ENCODE peak calls at places on chromosomes 12 and 14, in ten cellular contexts. V, O, U, P, L, A, W, J, X and M are unnamed samples.

GRCh38 chr12:117854339-117855012 is 114.3 kb downstream of the KSR2 start:
- DNase-seq in V (peak), O (peak), U (peak), P (peak), L (peak), A (peak), W (no peak), J (no peak), X (peak), M (peak)

GRCh38 chr14:103526247-103526913 is 2.6 kb upstream of the TRMT61A start:
- DNase-seq in V (no peak), O (no peak), U (no peak), P (no peak), L (no peak), A (no peak), W (no peak), J (no peak), X (no peak), M (no peak)

GRCh38 chr14:23520899-23521521 is 30.6 kb downstream of the ZFHX2 start:
- DNase-seq in V (no peak), O (no peak), U (no peak), P (no peak), L (no peak), A (no peak), W (no peak), J (no peak), X (no peak), M (no peak)

GRCh38 chr14:96627386-96627785 is 125.2 kb downstream of the PAPOLA start:
- DNase-seq in V (no peak), O (no peak), U (no peak), P (no peak), L (no peak), A (no peak), W (no peak), J (no peak), X (no peak), M (no peak)

GRCh38 chr14:98290596-98290995 is 981.4 kb downstream of the BCL11B start:
- DNase-seq in V (no peak), O (no peak), U (no peak), P (peak), L (no peak), A (no peak), W (no peak), J (no peak), X (no peak), M (peak)

GRCh38 chr12:123363743-123364531 is 710 bp downstream of the SBNO1 start:
- DNase-seq in V (peak), O (no peak), U (no peak), P (peak), L (peak), A (no peak), W (no peak), J (peak), X (no peak), M (peak)

GRCh38 chr12:3542911-3543310 is 51.9 kb downstream of the PRMT8 start:
- DNase-seq in V (no peak), O (no peak), U (peak), P (peak), L (no peak), A (peak), W (no peak), J (no peak), X (peak), M (no peak)

GRCh38 chr14:54652188-54652889 is 85.4 kb downstream of the SAMD4A start:
- DNase-seq in V (peak), O (peak), U (peak), P (peak), L (no peak), A (peak), W (peak), J (no peak), X (peak), M (peak)

GRCh38 chr14:101620039-101620788 is 58.9 kb downstream of the DIO3 start:
- DNase-seq in V (no peak), O (no peak), U (no peak), P (no peak), L (no peak), A (no peak), W (no peak), J (no peak), X (no peak), M (no peak)

GRCh38 chr14:74239848-74240793 is 872 bp downstream of the VSX2 start:
- DNase-seq in V (no peak), O (peak), U (no peak), P (no peak), L (no peak), A (no peak), W (no peak), J (peak), X (no peak), M (peak)

GRCh38 chr12:3698218-3698974 is 54.5 kb downstream of the CRACR2A start:
- DNase-seq in V (no peak), O (peak), U (peak), P (peak), L (no peak), A (peak), W (no peak), J (no peak), X (peak), M (peak)

GRCh38 chr12:58074259-58074658 is 132.9 kb downstream of the ATP23 start:
- DNase-seq in V (no peak), O (no peak), U (no peak), P (no peak), L (no peak), A (no peak), W (no peak), J (no peak), X (no peak), M (no peak)

GRCh38 chr12:66398931-66399625 is 96.8 kb downstream of the HELB start:
- DNase-seq in V (no peak), O (peak), U (peak), P (peak), L (no peak), A (peak), W (no peak), J (no peak), X (peak), M (peak)

GRCh38 chr12:103586132-103586531 is 941 bp upstream of the STAB2 start:
- DNase-seq in V (no peak), O (peak), U (no peak), P (no peak), L (no peak), A (no peak), W (no peak), J (no peak), X (peak), M (no peak)

GRCh38 chr14:76615331-76615730 is 145.9 kb upstream of the VASH1 start:
- DNase-seq in V (no peak), O (no peak), U (no peak), P (peak), L (no peak), A (no peak), W (no peak), J (no peak), X (no peak), M (no peak)

GRCh38 chr12:480831-481230 is 21.1 kb downstream of the B4GALNT3 start:
- DNase-seq in V (peak), O (peak), U (no peak), P (no peak), L (no peak), A (peak), W (no peak), J (no peak), X (no peak), M (peak)

GRCh38 chr12:88870000-88870737 is 289.9 kb upstream of the KITLG start:
- DNase-seq in V (no peak), O (peak), U (no peak), P (no peak), L (peak), A (peak), W (no peak), J (no peak), X (peak), M (peak)

GRCh38 chr12:121813951-121814350 is 10.1 kb downstream of the SETD1B start:
- DNase-seq in V (no peak), O (no peak), U (no peak), P (no peak), L (no peak), A (no peak), W (no peak), J (no peak), X (no peak), M (no peak)

GRCh38 chr14:88853129-88853528 is 28.7 kb downstream of the TTC8 start:
- DNase-seq in V (no peak), O (no peak), U (no peak), P (no peak), L (no peak), A (no peak), W (no peak), J (no peak), X (no peak), M (no peak)

GRCh38 chr12:24977711-24978110 is 28.8 kb upstream of the BCAT1 start:
- DNase-seq in V (no peak), O (peak), U (peak), P (no peak), L (no peak), A (no peak), W (no peak), J (no peak), X (peak), M (no peak)

GRCh38 chr14:77738559-77739250 is 22.3 kb downstream of the SNW1 start:
- DNase-seq in V (no peak), O (peak), U (peak), P (peak), L (peak), A (peak), W (no peak), J (no peak), X (peak), M (peak)

GRCh38 chr12:76726626-76727025 is 37.3 kb upstream of the ZDHHC17 start:
- DNase-seq in V (no peak), O (no peak), U (no peak), P (no peak), L (no peak), A (no peak), W (no peak), J (no peak), X (no peak), M (no peak)

GRCh38 chr12:102542816-102543448 is 62.6 kb upstream of the IGF1 start:
- DNase-seq in V (peak), O (no peak), U (no peak), P (no peak), L (no peak), A (no peak), W (no peak), J (no peak), X (no peak), M (no peak)

GRCh38 chr14:34484726-34485125 is 22.7 kb upstream of the SPTSSA start:
- DNase-seq in V (no peak), O (no peak), U (no peak), P (no peak), L (no peak), A (no peak), W (no peak), J (no peak), X (no peak), M (no peak)

GRCh38 chr14:50002926-50003212 is 110.0 kb downstream of the ARF6 start:
- DNase-seq in V (no peak), O (no peak), U (peak), P (no peak), L (no peak), A (no peak), W (no peak), J (no peak), X (no peak), M (no peak)

GRCh38 chr12:85405781-85406522 is 125.9 kb downstream of the ALX1 start:
- DNase-seq in V (no peak), O (peak), U (peak), P (no peak), L (no peak), A (peak), W (peak), J (no peak), X (peak), M (peak)

GRCh38 chr14:47872588-47872987 is 197.2 kb upstream of the MDGA2 start:
- DNase-seq in V (no peak), O (no peak), U (no peak), P (no peak), L (no peak), A (no peak), W (no peak), J (no peak), X (no peak), M (no peak)

GRCh38 chr14:71395151-71395604 is 487.9 kb downstream of the PCNX1 start:
- DNase-seq in V (no peak), O (peak), U (peak), P (peak), L (peak), A (peak), W (no peak), J (no peak), X (peak), M (no peak)

GRCh38 chr12:53074999-53075370 is 4.2 kb downstream of the SPRYD3 start:
- DNase-seq in V (peak), O (no peak), U (no peak), P (no peak), L (no peak), A (no peak), W (no peak), J (no peak), X (no peak), M (no peak)

GRCh38 chr14:99601301-99601945 is 2.6 kb downstream of the CCDC85C start:
- DNase-seq in V (no peak), O (peak), U (no peak), P (no peak), L (no peak), A (peak), W (no peak), J (no peak), X (peak), M (peak)

GRCh38 chr12:6120796-6121473 is 3.5 kb downstream of the VWF start:
- DNase-seq in V (no peak), O (no peak), U (no peak), P (no peak), L (no peak), A (no peak), W (no peak), J (no peak), X (no peak), M (no peak)

GRCh38 chr12:123337053-123337452 is 27.6 kb downstream of the SBNO1 start:
- DNase-seq in V (no peak), O (no peak), U (no peak), P (no peak), L (no peak), A (no peak), W (no peak), J (no peak), X (no peak), M (no peak)

GRCh38 chr12:42372154-42372791 is 46.3 kb downstream of the PPHLN1 start:
- DNase-seq in V (no peak), O (peak), U (peak), P (peak), L (peak), A (peak), W (no peak), J (no peak), X (peak), M (peak)

GRCh38 chr12:15164997-15165659 is 56.1 kb downstream of the RERG start:
- DNase-seq in V (peak), O (no peak), U (peak), P (no peak), L (no peak), A (peak), W (no peak), J (no peak), X (peak), M (peak)

GRCh38 chr14:101078105-101078891 is 174.8 kb upstream of the RTL1 start:
- DNase-seq in V (no peak), O (no peak), U (no peak), P (no peak), L (no peak), A (no peak), W (no peak), J (no peak), X (no peak), M (no peak)

GRCh38 chr12:42730286-42730685 is 140.7 kb upstream of the PRICKLE1 start:
- DNase-seq in V (no peak), O (no peak), U (peak), P (no peak), L (no peak), A (peak), W (no peak), J (no peak), X (peak), M (peak)

GRCh38 chr12:123078531-123079123 is 72.3 kb downstream of the PITPNM2 start:
- DNase-seq in V (no peak), O (no peak), U (no peak), P (no peak), L (no peak), A (no peak), W (no peak), J (no peak), X (no peak), M (no peak)

GRCh38 chr12:80100566-80100965 is 1.2 kb downstream of the OTOGL start:
- DNase-seq in V (no peak), O (peak), U (no peak), P (peak), L (no peak), A (peak), W (no peak), J (no peak), X (peak), M (peak)

GRCh38 chr14:31030406-31030805 is 4.2 kb upstream of the STRN3 start:
- DNase-seq in V (no peak), O (no peak), U (no peak), P (no peak), L (no peak), A (no peak), W (no peak), J (no peak), X (no peak), M (no peak)
- TF ChIP-seq CTCF in V (no peak), O (no peak), U (no peak), P (no peak), L (no peak), A (no peak), W (no peak), J (no peak), X (no peak), M (no peak)

GRCh38 chr14:95536036-95536577 is 1.3 kb downstream of the GLRX5 start:
- DNase-seq in V (no peak), O (no peak), U (no peak), P (no peak), L (no peak), A (no peak), W (no peak), J (no peak), X (no peak), M (no peak)

GRCh38 chr14:95537298-95538089 is 2.6 kb downstream of the GLRX5 start:
- DNase-seq in V (no peak), O (no peak), U (no peak), P (no peak), L (no peak), A (no peak), W (no peak), J (no peak), X (no peak), M (no peak)

GRCh38 chr14:95541932-95542554 is 7.2 kb downstream of the GLRX5 start:
- DNase-seq in V (no peak), O (no peak), U (no peak), P (no peak), L (no peak), A (no peak), W (no peak), J (no peak), X (no peak), M (no peak)

GRCh38 chr14:95538801-95539509 is 4.1 kb downstream of the GLRX5 start:
- DNase-seq in V (no peak), O (no peak), U (no peak), P (no peak), L (no peak), A (no peak), W (no peak), J (no peak), X (no peak), M (no peak)

DNA sequence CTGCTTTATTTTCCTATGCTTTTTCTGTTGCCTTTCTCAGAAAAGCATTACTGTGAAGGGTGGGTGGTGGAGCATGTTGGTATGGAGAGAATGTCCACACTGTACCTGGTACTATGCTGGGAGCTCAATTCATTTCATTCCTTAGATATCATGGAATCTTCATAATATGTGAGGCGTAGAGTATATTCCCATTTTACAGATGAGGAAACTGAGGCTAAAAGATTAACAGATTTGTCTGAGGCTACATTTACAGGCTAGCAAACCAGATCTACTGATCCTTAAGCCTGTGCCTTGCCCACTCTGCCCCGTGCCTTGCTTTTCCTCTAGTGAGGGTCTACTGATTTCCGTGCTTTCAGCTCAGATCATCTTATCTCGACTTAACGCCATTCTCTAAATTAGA is 5.4 kb downstream of the GLRX5 start:
- DNase-seq in V (no peak), O (no peak), U (no peak), P (no peak), L (no peak), A (no peak), W (no peak), J (no peak), X (no peak), M (no peak)
- TF ChIP-seq CTCF in V (no peak), O (no peak), U (no peak), P (no peak), L (no peak), A (no peak), W (no peak), J (no peak), X (no peak), M (no peak)

DNA sequence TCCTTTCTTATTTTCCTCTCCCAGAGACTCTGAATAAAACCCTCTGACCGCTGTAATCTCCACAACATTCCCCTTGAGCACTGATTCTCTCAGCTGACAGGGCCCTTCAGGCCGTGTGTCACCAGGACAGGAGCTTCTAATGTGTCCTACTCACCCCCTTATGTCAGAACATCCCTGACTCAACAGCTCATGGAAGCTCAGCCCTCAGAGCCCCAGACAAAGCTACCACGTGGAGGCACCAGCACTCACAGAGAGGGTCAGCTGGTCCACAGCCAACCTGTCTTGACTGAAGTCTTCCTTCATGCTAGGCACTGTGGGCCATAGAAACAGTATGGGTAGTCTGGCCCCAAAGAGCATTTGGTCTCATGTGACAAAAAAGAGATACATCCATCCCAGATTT is 49.8 kb downstream of the SMUG1 start:
- DNase-seq in V (no peak), O (no peak), U (no peak), P (no peak), L (no peak), A (peak), W (no peak), J (no peak), X (no peak), M (no peak)
- TF ChIP-seq CTCF in V (no peak), O (no peak), U (no peak), P (no peak), L (no peak), A (no peak), W (no peak), J (no peak), X (no peak), M (no peak)

GRCh38 chr12:82688035-82688501 is 1.4 kb downstream of the TMTC2 start:
- DNase-seq in V (no peak), O (peak), U (peak), P (peak), L (peak), A (peak), W (no peak), J (no peak), X (peak), M (peak)
- TF ChIP-seq CTCF in V (no peak), O (no peak), U (peak), P (no peak), L (no peak), A (peak), W (no peak), J (no peak), X (peak), M (peak)

GRCh38 chr12:68667896-68668295 is 18.9 kb upstream of the NUP107 start:
- DNase-seq in V (no peak), O (no peak), U (no peak), P (no peak), L (no peak), A (no peak), W (no peak), J (no peak), X (no peak), M (no peak)

GRCh38 chr12:68667286-68667685 is 19.5 kb upstream of the NUP107 start:
- DNase-seq in V (no peak), O (no peak), U (no peak), P (no peak), L (no peak), A (no peak), W (no peak), J (no peak), X (no peak), M (no peak)

DNA sequence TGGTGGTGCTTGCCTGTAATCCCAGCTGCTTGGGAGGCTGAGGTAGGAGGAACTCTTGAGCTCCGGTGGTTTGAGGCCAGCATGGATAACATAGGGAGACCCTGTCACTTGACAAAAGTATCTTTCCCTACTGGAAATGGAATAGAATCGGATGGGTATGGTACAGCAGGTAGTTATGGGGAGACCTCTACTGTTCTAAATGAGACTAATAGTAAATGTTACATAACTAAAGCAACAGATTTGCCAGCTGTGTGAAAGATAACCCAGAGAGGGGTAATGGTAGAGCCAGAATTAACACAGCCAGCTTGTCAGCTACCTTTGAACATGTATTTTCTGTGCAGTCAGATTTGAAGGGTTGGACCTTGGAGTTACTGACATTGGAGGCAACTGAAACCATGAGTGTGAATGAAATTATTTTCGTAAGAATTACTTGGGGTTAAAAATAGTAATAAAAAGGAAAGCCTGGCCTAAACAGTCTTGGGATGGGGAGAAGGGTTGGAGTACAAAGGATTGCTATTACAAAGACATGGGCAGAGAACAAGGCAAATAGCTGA is 21.7 kb upstream of the NUP107 start:
- DNase-seq in V (no peak), O (peak), U (no peak), P (no peak), L (no peak), A (no peak), W (no peak), J (no peak), X (peak), M (no peak)
- TF ChIP-seq CTCF in V (no peak), O (no peak), U (no peak), P (no peak), L (no peak), A (no peak), W (no peak), J (no peak), X (no peak), M (no peak)